ENCODE peak calls at places on chromosomes 4 and X, in seven cellular contexts. Z is body of pancreas, O is vagina, H is uterus, N is A549, E is endothelial cell of umbilical vein, V is transverse colon. M is an unnamed sample.

GRCh38 chr4:152039085-152039484 is 278.3 kb upstream of the GATB start:
- DNase-seq in Z (no peak), O (peak; percentile 62), H (no peak), N (no peak), E (no peak), V (no peak), M (peak; percentile 74)

GRCh38 chrX:78652971-78653822 is 5.9 kb downstream of the RTL3 start:
- DNase-seq in Z (no peak), O (no peak), H (no peak), N (peak; percentile 48), E (peak; percentile 77), V (no peak), M (no peak)

GRCh38 chrX:136933617-136934145 is 53.2 kb upstream of the RBMX start:
- DNase-seq in Z (peak; percentile 23), O (no peak), H (peak; percentile 20), N (no peak), E (peak; percentile 4), V (no peak), M (no peak)

GRCh38 chrX:72436010-72436409 is 130.3 kb upstream of the CITED1 start:
- DNase-seq in Z (no peak), O (no peak), H (no peak), N (no peak), E (no peak), V (no peak), M (no peak)

GRCh38 chrX:49257074-49257790 is 7.3 kb downstream of the FOXP3 start:
- DNase-seq in Z (no peak), O (no peak), H (no peak), N (no peak), E (no peak), V (no peak), M (no peak)

GRCh38 chr4:168569066-168569908 is 72.4 kb downstream of the PALLD start:
- DNase-seq in Z (peak; percentile 52), O (no peak), H (no peak), N (peak; percentile 68), E (peak; percentile 98), V (peak; percentile 45), M (no peak)

GRCh38 chrX:11129546-11129945 is 18.4 kb downstream of the HCCS start:
- DNase-seq in Z (no peak), O (no peak), H (no peak), N (no peak), E (no peak), V (no peak), M (no peak)

GRCh38 chr4:152340818-152341217 is 195.1 kb downstream of the FBXW7 start:
- DNase-seq in Z (no peak), O (no peak), H (no peak), N (no peak), E (no peak), V (no peak), M (no peak)

GRCh38 chrX:105645667-105646354 is 176.5 kb upstream of the NRK start:
- DNase-seq in Z (no peak), O (no peak), H (no peak), N (no peak), E (no peak), V (no peak), M (no peak)

GRCh38 chr4:174036111-174036510 is 247.4 kb downstream of the FBXO8 start:
- DNase-seq in Z (no peak), O (no peak), H (no peak), N (no peak), E (no peak), V (no peak), M (no peak)

GRCh38 chrX:114930227-114930626 is 87.2 kb downstream of the IL13RA2 start:
- DNase-seq in Z (no peak), O (no peak), H (no peak), N (no peak), E (no peak), V (no peak), M (no peak)

GRCh38 chrX:16528620-16529019 is 121.3 kb upstream of the S100G start:
- DNase-seq in Z (no peak), O (no peak), H (no peak), N (no peak), E (no peak), V (no peak), M (no peak)

GRCh38 chrX:72121381-72121780 is 10.3 kb downstream of the RTL5 start:
- DNase-seq in Z (no peak), O (no peak), H (peak; percentile 45), N (no peak), E (peak; percentile 68), V (peak; percentile 42), M (peak; percentile 67)

DNA sequence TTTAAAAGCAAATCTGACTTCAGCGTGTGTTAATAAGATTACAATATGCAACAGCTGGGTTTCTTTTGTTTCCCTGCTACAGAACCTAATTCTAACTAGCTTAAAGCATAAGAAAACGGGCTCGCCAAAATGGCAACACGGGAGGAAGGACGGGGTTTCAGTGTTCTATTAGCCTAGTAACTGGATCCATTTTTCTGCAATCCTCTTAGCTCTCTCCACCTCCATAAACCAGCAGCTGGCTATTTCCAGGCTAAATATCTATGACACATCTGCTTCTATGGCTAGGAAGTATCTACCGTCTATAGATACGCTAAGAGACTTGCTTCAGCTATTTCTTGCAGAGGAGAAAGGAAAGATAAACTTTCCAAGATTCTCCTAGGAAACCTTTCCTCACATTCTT is 410.9 kb upstream of the TENM3 start:
- DNase-seq in Z (no peak), O (no peak), H (no peak), N (no peak), E (no peak), V (no peak), M (no peak)
- H3K9me3 ChIP-seq in Z (no peaks in the 10 kb centered on the region), O (no peaks in the 10 kb centered on the region), H (no peaks in the 10 kb centered on the region), N (no peaks in the 10 kb centered on the region), E (no peaks in the 10 kb centered on the region), V (no peaks in the 10 kb centered on the region), M (no peaks in the 10 kb centered on the region)

DNA sequence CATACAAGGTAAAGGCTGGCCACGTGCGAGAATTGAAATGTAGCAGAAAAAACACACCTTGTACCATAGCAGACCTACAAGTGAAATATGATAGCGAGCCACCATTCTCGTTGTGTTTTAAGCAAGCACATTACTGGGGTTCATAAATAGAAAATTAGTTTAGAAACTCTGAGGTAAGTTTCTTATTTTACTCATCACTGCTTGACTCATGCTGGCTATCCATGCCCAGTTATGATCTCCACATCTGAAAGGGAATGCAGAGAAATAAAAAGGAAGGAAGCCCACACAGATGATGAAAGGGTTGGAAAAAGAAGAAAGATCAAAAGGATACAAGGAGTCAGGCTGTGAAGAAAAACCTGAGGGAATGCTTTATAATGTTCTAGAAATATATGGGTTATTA is 54.5 kb downstream of the CAMK2D start:
- DNase-seq in Z (no peak), O (no peak), H (no peak), N (no peak), E (no peak), V (no peak), M (no peak)
- H3K4me1 ChIP-seq in Z (peaks cover 4% of the 10 kb centered on the region), O (peaks cover 21% of the 10 kb centered on the region), H (no peaks in the 10 kb centered on the region), N (peaks cover 37% of the 10 kb centered on the region), E (no peaks in the 10 kb centered on the region), V (peaks cover 10% of the 10 kb centered on the region), M (peaks cover 9% of the 10 kb centered on the region)

GRCh38 chrX:140354431-140355120 is 150.3 kb downstream of the SOX3 start:
- DNase-seq in Z (no peak), O (no peak), H (no peak), N (no peak), E (no peak), V (no peak), M (no peak)
- TF ChIP-seq POLR2A in Z (no peak), O (no peak), H (no peak), N (no peak), E (no peak), V (no peak), M (no peak)

GRCh38 chr4:95949136-95949765 is 109.4 kb downstream of the PDHA2 start:
- DNase-seq in Z (no peak), O (no peak), H (no peak), N (no peak), E (no peak), V (no peak), M (no peak)
- H3K9me3 ChIP-seq in Z (no peaks in the 10 kb centered on the region), O (no peaks in the 10 kb centered on the region), H (no peaks in the 10 kb centered on the region), N (no peaks in the 10 kb centered on the region), E (no peaks in the 10 kb centered on the region), V (no peaks in the 10 kb centered on the region), M (no peaks in the 10 kb centered on the region)

GRCh38 chr4:74618659-74619058 is 173.7 kb downstream of the AREG start:
- DNase-seq in Z (no peak), O (no peak), H (no peak), N (peak; percentile 94), E (peak; percentile 80), V (no peak), M (no peak)
- H3K4me1 ChIP-seq in Z (no peaks in the 10 kb centered on the region), O (no peaks in the 10 kb centered on the region), H (no peaks in the 10 kb centered on the region), N (peaks cover 61% of the 10 kb centered on the region), E (peaks cover 66% of the 10 kb centered on the region), V (no peaks in the 10 kb centered on the region), M (no peaks in the 10 kb centered on the region)

GRCh38 chr4:1690698-1691097 is 6.6 kb upstream of the FAM53A start:
- DNase-seq in Z (no peak), O (no peak), H (no peak), N (no peak), E (no peak), V (no peak), M (no peak)
- TF ChIP-seq POLR2A in Z (no peak), O (no peak), H (no peak), N (no peak), E (no peak), V (no peak), M (no peak)

M was measured in heart left ventricle.